ENCODE peak calls at places on chromosomes 12 and 14, in four cellular contexts. Y is K562, K is GM12878, P is HepG2. E is an unnamed sample.

GRCh38 chr14:83257466-83258439 is 1724.1 kb upstream of the SEL1L start:
- DNase-seq in P (no peak), Y (no peak), K (no peak), E (no peak)

GRCh38 chr12:51048601-51049369 is 658 bp downstream of the LETMD1 start:
- DNase-seq in Y (no peak), K (no peak), P (no peak), E (no peak)

GRCh38 chr12:121530600-121531355 is 50.0 kb downstream of the KDM2B start:
- DNase-seq in Y (peak), P (no peak), K (no peak), E (peak)

GRCh38 chr14:21098134-21098891 is at the start of gene ZNF219:
- DNase-seq in Y (peak), P (peak), K (no peak), E (peak)

GRCh38 chr12:14567311-14568195 is at the start of gene PLBD1:
- DNase-seq in P (no peak), Y (peak), K (no peak), E (peak)

GRCh38 chr12:108069766-108070165 is 59.3 kb upstream of the WSCD2 start:
- DNase-seq in K (no peak), P (no peak), Y (no peak), E (no peak)

GRCh38 chr12:92987362-92987761 is 58.3 kb upstream of the EEA1 start:
- DNase-seq in P (peak), Y (peak), K (no peak), E (peak)

GRCh38 chr12:88142610-88142991 is 494 bp downstream of the TMTC3 start:
- DNase-seq in K (no peak), Y (no peak), P (peak), E (peak)

GRCh38 chr12:28611115-28611435 is 420.8 kb downstream of the CCDC91 start:
- DNase-seq in K (no peak), Y (no peak), P (no peak), E (peak)

GRCh38 chr12:81350309-81350708 is 272.4 kb downstream of the ACSS3 start:
- DNase-seq in Y (no peak), P (no peak), K (no peak), E (no peak)

GRCh38 chr14:22598896-22599244 is 770 bp downstream of the ABHD4 start:
- DNase-seq in K (no peak), P (peak), Y (peak), E (peak)

GRCh38 chr12:10191865-10192264 is 13.0 kb downstream of the TMEM52B start:
- DNase-seq in Y (no peak), P (no peak), K (no peak), E (no peak)

GRCh38 chr12:122641976-122642375 is 61.2 kb downstream of the HCAR2 start:
- DNase-seq in Y (no peak), P (no peak), K (no peak), E (no peak)

GRCh38 chr14:22026527-22026926 is 352.9 kb upstream of the OR4E1 start:
- DNase-seq in P (no peak), Y (no peak), K (no peak), E (no peak)

GRCh38 chr12:120089105-120089504 is 27.4 kb downstream of the RAB35 start:
- DNase-seq in P (no peak), Y (no peak), K (no peak), E (no peak)

GRCh38 chr14:96162741-96163140 is 41.9 kb upstream of the BDKRB2 start:
- DNase-seq in K (no peak), Y (no peak), P (no peak), E (no peak)

GRCh38 chr14:54747616-54748015 is 155.0 kb downstream of the GCH1 start:
- DNase-seq in K (no peak), P (no peak), Y (no peak), E (no peak)

GRCh38 chr12:115507951-115508722 is 769.4 kb downstream of the MED13L start:
- DNase-seq in K (no peak), Y (no peak), P (peak), E (no peak)

GRCh38 chr12:93229494-93230310 is 148.0 kb upstream of the NUDT4 start:
- DNase-seq in K (no peak), P (peak), Y (peak), E (peak)

GRCh38 chr14:91387996-91388395 is 29.6 kb downstream of the CCDC88C start:
- DNase-seq in P (no peak), Y (no peak), K (no peak), E (no peak)

GRCh38 chr14:91388551-91388975 is 29.1 kb downstream of the CCDC88C start:
- DNase-seq in Y (no peak), P (no peak), K (no peak), E (no peak)

GRCh38 chr14:91392623-91393303 is 24.9 kb downstream of the CCDC88C start:
- DNase-seq in K (no peak), P (no peak), Y (no peak), E (no peak)

GRCh38 chr14:91389173-91389572 is 28.4 kb downstream of the CCDC88C start:
- DNase-seq in Y (no peak), P (no peak), K (no peak), E (no peak)

GRCh38 chr14:91390165-91390778 is 27.3 kb downstream of the CCDC88C start:
- DNase-seq in P (no peak), Y (no peak), K (no peak), E (no peak)
- TF ChIP-seq ESRRA in P (no peak), Y (no peak), K (no peak), E (no peak)

GRCh38 chr14:97251423-97252155 is 454.4 kb downstream of the VRK1 start:
- DNase-seq in P (no peak), K (no peak), Y (no peak), E (no peak)

GRCh38 chr14:97253756-97254155 is 456.6 kb downstream of the VRK1 start:
- DNase-seq in Y (no peak), K (no peak), P (no peak), E (no peak)

GRCh38 chr14:97250925-97251324 is 453.7 kb downstream of the VRK1 start:
- DNase-seq in K (no peak), Y (no peak), P (no peak), E (no peak)

GRCh38 chr14:97246648-97247047 is 449.5 kb downstream of the VRK1 start:
- DNase-seq in K (no peak), Y (no peak), P (no peak), E (no peak)

DNA sequence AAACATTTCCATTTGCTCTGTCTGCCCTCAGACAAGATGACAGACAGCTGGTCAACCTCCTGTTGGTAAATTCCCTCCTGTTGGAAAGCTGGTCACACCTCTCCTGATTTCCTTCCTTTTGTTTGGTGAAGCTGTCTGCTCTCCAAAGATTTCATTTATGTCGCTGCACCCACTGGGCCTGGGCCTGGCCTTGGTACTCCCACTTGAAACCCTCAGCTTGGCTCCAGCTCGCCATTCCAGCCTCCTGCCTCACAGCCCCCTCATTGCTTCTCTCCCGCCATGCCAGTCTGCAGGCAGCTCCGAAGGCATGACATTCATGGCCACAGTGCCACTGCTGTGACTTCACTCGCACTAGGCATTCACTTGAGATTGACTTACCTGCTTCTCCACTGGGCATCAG is 451.8 kb downstream of the VRK1 start:
- DNase-seq in P (no peak), Y (no peak), K (no peak), E (no peak)
- H3K4me2 ChIP-seq in P (no peak), Y (no peak), K (no peak), E (no peak)

DNA sequence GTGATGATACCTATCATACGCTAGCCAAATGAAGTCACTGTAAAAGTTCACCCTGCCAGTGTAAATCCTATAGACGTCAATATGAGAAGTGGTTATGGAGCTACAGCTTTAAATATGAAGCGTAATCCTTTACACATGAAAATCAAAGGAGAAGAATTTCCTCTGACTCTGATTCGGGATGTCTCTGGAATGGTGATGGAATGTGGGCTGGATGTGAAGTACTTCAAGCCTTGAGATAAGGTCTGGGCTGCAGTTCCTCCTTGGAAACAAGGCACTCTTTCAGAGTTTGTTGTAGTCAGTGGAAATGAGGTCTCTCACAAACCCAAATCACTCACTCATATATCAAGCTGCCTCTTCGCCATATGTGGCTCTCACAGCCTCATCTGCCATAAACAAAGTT is 53.1 kb upstream of the NAP1L1 start:
- DNase-seq in Y (no peak), K (no peak), P (no peak), E (no peak)
- TF ChIP-seq RAD21 in Y (no peak), K (no peak), P (no peak), E (no peak)

DNA sequence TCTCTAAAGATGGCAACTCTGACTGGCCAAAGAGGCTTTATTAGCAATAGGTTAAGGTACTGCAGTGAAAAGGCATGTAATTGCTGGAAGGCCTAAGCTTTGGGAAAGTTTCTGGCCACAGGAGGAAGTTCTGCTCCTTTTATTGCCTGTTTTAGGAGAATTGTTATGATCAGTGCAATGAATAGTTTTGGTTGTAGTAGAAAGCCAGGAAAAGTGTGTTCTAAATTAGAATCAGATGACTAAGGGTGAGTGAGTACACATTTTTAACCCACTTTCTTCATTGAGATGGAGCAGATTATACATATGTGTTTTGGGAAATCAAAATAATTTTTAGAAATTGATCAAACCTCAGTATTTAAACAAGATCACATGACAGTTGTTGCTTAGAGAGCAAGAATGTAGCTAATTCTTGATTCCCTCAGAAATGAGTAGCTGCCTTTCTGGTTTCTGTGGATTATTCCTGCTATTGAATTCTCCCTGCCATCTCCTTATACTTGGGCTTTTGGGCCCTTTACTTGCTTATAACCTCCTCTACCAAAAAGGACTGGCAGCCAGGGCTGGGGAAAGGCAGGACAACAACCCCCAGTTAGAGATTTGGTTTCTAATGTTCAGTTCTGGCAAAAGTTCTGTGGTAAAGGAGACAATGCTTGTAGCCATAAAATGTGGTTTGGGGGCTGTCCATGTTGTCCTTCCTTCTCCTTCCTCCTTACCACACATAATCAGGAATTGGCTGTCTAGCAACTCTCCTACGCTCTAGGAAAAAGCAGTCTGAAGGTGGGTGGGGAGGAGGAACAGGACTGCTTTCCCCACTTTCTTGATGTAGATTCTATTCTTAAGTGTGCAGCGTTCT is 217.1 kb downstream of the SLC38A4 start:
- DNase-seq in Y (no peak), K (no peak), P (no peak), E (no peak)
- TF ChIP-seq ESRRA in Y (no peak), K (no peak), P (no peak), E (no peak)

GRCh38 chr14:47008732-47009131 is 357.2 kb upstream of the RPL10L start:
- DNase-seq in P (no peak), K (no peak), Y (no peak), E (no peak)
- H3K4me2 ChIP-seq in P (no peak), K (no peak), Y (no peak), E (no peak)

DNA sequence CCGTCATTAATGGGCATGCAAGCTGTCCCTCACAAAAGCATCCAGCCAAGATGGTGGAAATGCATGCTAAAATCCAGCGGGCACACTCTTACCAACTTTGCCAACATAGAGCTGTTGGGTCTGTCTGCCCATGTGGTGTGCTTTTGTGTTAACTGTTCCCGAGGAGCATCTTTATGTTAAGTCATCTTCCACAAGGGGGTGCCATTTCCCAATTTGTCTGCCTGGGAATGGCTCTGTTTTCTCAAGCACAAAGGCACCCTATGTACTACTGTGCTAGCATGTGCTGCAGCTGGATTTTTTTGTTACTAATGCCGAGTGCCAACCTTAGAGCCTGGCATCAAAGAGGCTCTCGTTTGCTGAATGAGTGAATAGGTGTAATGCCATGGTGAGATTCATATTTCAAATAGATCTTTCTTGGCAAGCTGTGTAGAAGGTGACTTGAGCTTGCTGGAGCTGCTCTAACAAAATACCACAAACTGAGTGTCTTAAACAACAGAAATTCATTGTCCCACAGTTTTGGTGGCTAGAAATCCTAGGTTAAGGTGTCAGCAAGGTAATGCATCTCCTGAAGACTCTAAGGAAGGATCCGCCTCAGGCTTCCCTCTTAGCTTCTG is 74.3 kb downstream of the TRHDE start:
- DNase-seq in K (peak), P (peak), Y (peak), E (peak)
- TF ChIP-seq RAD21 in K (peak), P (peak), Y (peak), E (peak)

GRCh38 chr12:7642876-7643309 is 22.8 kb downstream of the APOBEC1 start:
- DNase-seq in Y (no peak), P (peak), K (no peak), E (peak)

GRCh38 chr12:7646178-7646475 is 19.6 kb downstream of the APOBEC1 start:
- DNase-seq in K (no peak), Y (no peak), P (no peak), E (no peak)

GRCh38 chr12:7647071-7647470 is 18.6 kb downstream of the APOBEC1 start:
- DNase-seq in K (no peak), Y (no peak), P (no peak), E (no peak)

GRCh38 chr12:7642287-7642686 is 23.4 kb downstream of the APOBEC1 start:
- DNase-seq in K (no peak), P (peak), Y (no peak), E (no peak)

DNA sequence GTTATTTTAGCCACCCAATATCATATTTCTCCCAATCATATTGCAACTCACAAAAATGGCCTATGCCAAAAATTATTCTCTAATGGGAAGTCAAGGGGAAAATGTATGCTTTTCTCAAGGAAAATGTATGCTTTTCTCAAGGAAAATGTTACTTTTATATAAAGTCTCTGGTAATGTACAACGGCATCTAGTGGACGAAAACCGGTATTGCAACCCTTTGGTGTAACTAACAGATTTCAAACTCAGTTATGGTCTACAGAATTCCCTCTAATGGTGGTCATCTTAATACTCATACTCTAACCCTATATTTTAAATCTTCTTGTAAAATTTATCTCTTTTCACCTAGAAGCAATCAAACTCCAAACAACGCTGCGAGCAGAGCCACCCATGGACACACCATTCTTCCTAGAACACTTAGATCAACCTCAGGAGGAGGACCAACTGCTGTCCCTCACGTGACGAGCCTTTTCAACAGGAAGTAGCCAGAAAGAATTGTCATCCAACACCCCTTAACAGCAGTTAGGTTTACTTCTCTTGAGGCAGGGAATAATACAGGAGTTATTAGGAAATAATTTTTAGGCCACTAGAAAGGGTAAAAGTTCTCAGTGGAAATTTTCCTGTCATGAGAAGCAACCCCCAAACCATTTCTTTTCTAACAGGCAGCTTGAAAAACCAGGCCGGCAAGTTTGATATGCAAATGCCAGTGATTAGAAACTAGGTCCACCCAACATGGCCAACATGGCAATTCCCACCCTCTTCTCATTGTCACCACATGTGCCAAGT is 20.1 kb downstream of the APOBEC1 start:
- DNase-seq in Y (peak), P (peak), K (no peak), E (peak)
- TF ChIP-seq ESRRA in Y (no peak), P (no peak), K (no peak), E (no peak)

GRCh38 chr14:32342151-32342853 is 13.2 kb downstream of the AKAP6 start:
- DNase-seq in Y (no peak), K (no peak), P (no peak), E (peak)

GRCh38 chr14:32337759-32338158 is 8.7 kb downstream of the AKAP6 start:
- DNase-seq in Y (no peak), P (no peak), K (no peak), E (no peak)

GRCh38 chr14:32336702-32337101 is 7.6 kb downstream of the AKAP6 start:
- DNase-seq in K (no peak), P (no peak), Y (peak), E (no peak)

GRCh38 chr14:32342854-32343200 is 13.7 kb downstream of the AKAP6 start:
- DNase-seq in K (no peak), Y (no peak), P (no peak), E (no peak)

GRCh38 chr14:32339188-32339587 is 10.1 kb downstream of the AKAP6 start:
- DNase-seq in K (no peak), Y (no peak), P (no peak), E (no peak)
- H3K4me2 ChIP-seq in K (no peak), Y (no peak), P (no peak), E (no peak)

GRCh38 chr14:102220031-102220430 is 80.3 kb downstream of the WDR20 start:
- DNase-seq in P (no peak), K (peak), Y (no peak), E (no peak)
- TF ChIP-seq RAD21 in P (no peak), K (no peak), Y (no peak), E (no peak)

E was measured in A549.